ENCODE peak calls at places on chromosomes 3 and 15, in six cellular contexts. E is nephron progenitor cell, Q is psoas muscle, F is AG09309, J is kidney, W is GM06990. L is an unnamed sample.

GRCh38 chr3:16183601-16184270 is 9.3 kb downstream of the GALNT15 start:
- DNase-seq in J (no peak), F (peak), Q (no peak), E (no peak), W (no peak), L (peak)

GRCh38 chr3:119702530-119703527 is at the start of gene CFAP91:
- DNase-seq in F (peak), W (peak), E (peak), Q (peak), J (peak), L (peak)

GRCh38 chr3:195551381-195551978 is 8.4 kb upstream of the PPP1R2 start:
- DNase-seq in W (no peak), Q (no peak), J (no peak), E (no peak), F (no peak), L (no peak)

GRCh38 chr15:81163961-81164800 is 30.1 kb downstream of the CFAP161 start:
- DNase-seq in F (peak), W (no peak), J (no peak), E (no peak), Q (no peak), L (no peak)

GRCh38 chr3:190516416-190516815 is 2.5 kb downstream of the IL1RAP start:
- DNase-seq in W (no peak), E (no peak), J (no peak), F (no peak), Q (no peak), L (no peak)

GRCh38 chr15:56053046-56053400 is 59.6 kb upstream of the NEDD4 start:
- DNase-seq in W (no peak), Q (no peak), F (no peak), E (no peak), J (no peak), L (no peak)

GRCh38 chr3:149771652-149772271 is 19.5 kb upstream of the COMMD2 start:
- DNase-seq in Q (no peak), J (no peak), F (no peak), W (no peak), E (peak), L (peak)

GRCh38 chr15:64856429-64857145 is 14.9 kb downstream of the PLEKHO2 start:
- DNase-seq in J (peak), F (no peak), W (no peak), Q (no peak), E (peak), L (no peak)

GRCh38 chr3:3196148-3196861 is 16.8 kb upstream of the CRBN start:
- DNase-seq in E (peak), Q (no peak), F (no peak), J (no peak), W (no peak), L (peak)

GRCh38 chr3:140341817-140342403 is 336.0 kb upstream of the TRIM42 start:
- DNase-seq in E (no peak), F (no peak), Q (no peak), J (no peak), W (no peak), L (no peak)

GRCh38 chr3:8712871-8713360 is 20.7 kb upstream of the CAV3 start:
- DNase-seq in W (no peak), E (no peak), Q (no peak), J (no peak), F (no peak), L (no peak)

GRCh38 chr3:42608586-42608985 is 8.1 kb downstream of the NKTR start:
- DNase-seq in E (no peak), Q (no peak), F (no peak), W (no peak), J (no peak), L (no peak)

GRCh38 chr15:74127954-74128784 is 2.2 kb upstream of the ISLR2 start:
- DNase-seq in E (peak), J (no peak), W (peak), Q (peak), F (no peak), L (no peak)

GRCh38 chr3:174270841-174271240 is 588.3 kb upstream of the NAALADL2 start:
- DNase-seq in J (no peak), Q (no peak), E (no peak), W (no peak), F (peak), L (peak)

GRCh38 chr3:32288819-32289218 is 50.3 kb downstream of the CMTM8 start:
- DNase-seq in J (no peak), F (no peak), E (no peak), Q (no peak), W (no peak), L (no peak)

GRCh38 chr3:36868614-36869436 is 76.0 kb downstream of the TRANK1 start:
- DNase-seq in W (no peak), F (peak), J (no peak), Q (no peak), E (peak), L (peak)

GRCh38 chr15:96272427-96272826 is 58.1 kb upstream of the NR2F2 start:
- DNase-seq in J (no peak), Q (no peak), E (no peak), F (no peak), W (no peak), L (no peak)

GRCh38 chr15:82571722-82572222 is 31.5 kb upstream of the RPS17 start:
- DNase-seq in F (peak), W (no peak), E (peak), J (peak), Q (peak), L (no peak)

GRCh38 chr3:60001369-60001768 is 951.5 kb upstream of the CFAP20DC start:
- DNase-seq in F (no peak), E (no peak), W (no peak), J (no peak), Q (no peak), L (no peak)

GRCh38 chr15:92954578-92954977 is 54.5 kb downstream of the CHD2 start:
- DNase-seq in F (no peak), E (peak), J (no peak), W (no peak), Q (no peak), L (peak)
- TF ChIP-seq CTCF in F (peak), E (peak), J (no peak), W (peak), Q (peak), L (peak)

DNA sequence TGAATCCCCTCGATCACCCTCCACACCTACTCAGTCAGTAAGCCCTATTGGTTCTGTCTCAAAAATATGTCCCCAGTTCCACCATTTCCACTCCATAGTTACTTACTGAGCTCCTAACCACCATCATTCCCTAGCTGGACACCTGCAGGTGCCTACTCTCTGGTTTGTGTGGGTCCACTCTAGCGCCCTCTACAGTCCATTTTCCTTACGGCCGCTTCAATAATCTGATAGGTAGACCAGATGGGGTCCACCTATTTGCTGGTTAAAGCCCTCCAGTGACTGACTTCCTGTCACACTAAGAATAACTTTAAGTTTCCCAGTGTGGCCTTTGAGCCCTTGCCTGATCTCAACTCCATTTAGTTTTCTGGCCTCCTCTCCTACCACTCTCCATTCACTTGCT is 5.0 kb downstream of the GXYLT2 start:
- DNase-seq in J (no peak), E (no peak), F (no peak), W (no peak), Q (no peak), L (peak)
- TF ChIP-seq CTCF in J (no peak), E (peak), F (peak), W (peak), Q (no peak), L (peak)

GRCh38 chr3:45688194-45688881 is 858 bp upstream of the SACM1L start:
- DNase-seq in F (no peak), W (peak), Q (no peak), J (no peak), E (peak), L (peak)
- TF ChIP-seq CTCF in F (no peak), W (no peak), Q (no peak), J (no peak), E (no peak), L (no peak)

GRCh38 chr3:143652118-143652517 is 196.2 kb downstream of the SLC9A9 start:
- DNase-seq in E (no peak), J (no peak), Q (no peak), F (no peak), W (no peak), L (no peak)

GRCh38 chr3:143650827-143651226 is 197.4 kb downstream of the SLC9A9 start:
- DNase-seq in F (no peak), J (no peak), Q (no peak), W (no peak), E (no peak), L (no peak)

GRCh38 chr3:143650120-143650519 is 198.1 kb downstream of the SLC9A9 start:
- DNase-seq in E (no peak), W (no peak), J (no peak), Q (no peak), F (no peak), L (no peak)

GRCh38 chr3:143648218-143648617 is 200.1 kb downstream of the SLC9A9 start:
- DNase-seq in J (no peak), F (no peak), E (no peak), Q (no peak), W (no peak), L (no peak)

GRCh38 chr3:143648708-143649107 is 199.6 kb downstream of the SLC9A9 start:
- DNase-seq in J (no peak), F (no peak), W (no peak), Q (no peak), E (peak), L (peak)
- TF ChIP-seq CTCF in J (peak), F (peak), W (peak), Q (no peak), E (peak), L (peak)

GRCh38 chr3:130894130-130894872 is 417 bp downstream of the ATP2C1 start:
- DNase-seq in W (no peak), F (no peak), J (peak), Q (peak), E (peak), L (peak)
- TF ChIP-seq CTCF in W (no peak), F (no peak), J (no peak), Q (no peak), E (no peak), L (no peak)

DNA sequence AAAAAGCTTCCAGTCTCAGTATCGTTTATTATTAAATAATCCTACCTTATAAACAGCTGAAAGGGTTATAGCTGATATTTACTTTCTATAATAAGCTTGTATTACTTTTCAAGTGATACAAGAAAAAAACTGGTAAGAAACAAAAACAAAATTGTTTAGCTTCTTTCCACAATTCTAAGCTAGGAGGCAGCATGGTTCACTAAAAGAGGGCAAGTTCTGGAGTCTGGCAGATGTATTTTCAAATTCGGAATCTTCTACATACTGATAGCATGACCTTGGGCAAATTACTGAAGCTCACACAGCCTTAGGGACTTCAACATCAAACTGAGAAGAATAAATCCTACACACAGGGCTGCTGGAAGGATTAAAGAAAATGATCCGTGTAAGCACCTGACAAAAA is 15.4 kb downstream of the C15orf62 start:
- DNase-seq in W (no peak), F (no peak), E (no peak), J (no peak), Q (no peak), L (peak)
- TF ChIP-seq CTCF in W (no peak), F (peak), E (no peak), J (no peak), Q (no peak), L (no peak)

GRCh38 chr15:42800731-42801474 is 64.0 kb upstream of the CDAN1 start:
- DNase-seq in Q (no peak), J (no peak), F (no peak), W (no peak), E (no peak), L (no peak)
- TF ChIP-seq CTCF in Q (no peak), J (no peak), F (no peak), W (peak), E (no peak), L (no peak)

GRCh38 chr3:25782938-25783660 is at the start of gene NGLY1:
- DNase-seq in Q (peak), J (peak), W (peak), F (peak), E (peak), L (peak)
- TF ChIP-seq CTCF in Q (peak), J (peak), W (no peak), F (no peak), E (no peak), L (no peak)

DNA sequence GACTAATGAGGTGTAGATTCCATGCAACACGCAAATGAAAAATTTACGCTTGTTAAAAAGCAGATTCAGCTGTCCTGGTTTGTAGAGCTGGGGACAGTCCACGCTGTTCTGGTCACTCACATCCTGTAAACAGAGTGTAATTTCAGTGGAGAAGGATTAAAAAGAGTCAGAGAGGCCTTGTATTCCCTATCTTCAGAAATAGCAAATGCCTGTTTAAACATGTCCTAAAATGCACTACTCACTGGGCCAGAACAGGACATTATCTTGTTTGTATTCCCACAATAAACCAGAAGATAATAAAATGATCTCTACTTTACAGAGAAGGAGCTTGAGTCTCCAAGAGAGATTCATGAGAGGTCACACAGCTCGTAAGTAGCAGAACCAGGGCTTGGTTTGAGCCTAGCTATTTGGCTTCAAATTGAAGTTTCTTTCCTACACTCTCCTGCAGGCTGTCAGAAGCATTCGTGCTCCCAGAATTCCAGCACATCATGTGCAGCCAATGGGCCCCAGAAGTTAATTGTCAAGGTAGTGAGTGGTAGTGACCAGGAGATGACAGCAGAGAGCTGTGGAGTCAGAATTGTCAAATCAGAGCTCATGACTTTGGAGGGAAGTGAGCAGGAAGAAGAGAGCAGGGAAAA is 242.5 kb downstream of the ATP8B4 start:
- DNase-seq in F (no peak), Q (no peak), W (no peak), J (no peak), E (no peak), L (no peak)
- TF ChIP-seq CTCF in F (peak), Q (no peak), W (peak), J (peak), E (no peak), L (peak)